ENCODE peak calls at places on chromosomes 3 and 15, in seven cellular contexts. G is AG10803; A is CD8-positive, alpha-beta T cell; F is vagina; W is endothelial cell of umbilical vein; J is thoracic aorta; P is neural crest cell. M is an unnamed sample.

GRCh38 chr3:195102609-195103467 is 168.1 kb downstream of the XXYLT1 start:
- DNase-seq in G (peak; percentile 94), A (no peak), F (no peak), W (peak; percentile 98), J (no peak), P (no peak), M (no peak)

GRCh38 chr15:81573098-81573746 is 199.2 kb upstream of the TMC3 start:
- DNase-seq in G (no peak), A (no peak), F (no peak), W (no peak), J (no peak), P (no peak), M (no peak)

GRCh38 chr3:107994181-107994580 is 96.7 kb downstream of the CD47 start:
- DNase-seq in G (no peak), A (no peak), F (no peak), W (no peak), J (no peak), P (no peak), M (no peak)

GRCh38 chr3:38454179-38454883 is 641 bp downstream of the ACVR2B start:
- DNase-seq in G (peak; percentile 25), A (peak; percentile 18), F (no peak), W (peak; percentile 36), J (no peak), P (peak; percentile 22), M (no peak)

GRCh38 chr3:42712716-42713372 is 10.2 kb upstream of the HHATL start:
- DNase-seq in G (no peak), A (no peak), F (no peak), W (no peak), J (no peak), P (no peak), M (peak; percentile 16)

GRCh38 chr15:50911001-50911400 is 2.5 kb downstream of the AP4E1 start:
- DNase-seq in G (peak; percentile 75), A (no peak), F (no peak), W (no peak), J (no peak), P (no peak), M (no peak)

GRCh38 chr15:85794598-85795319 is at the start of gene KLHL25:
- DNase-seq in G (peak; percentile 94), A (peak; percentile 90), F (peak; percentile 97), W (peak; percentile 95), J (peak; percentile 73), P (peak; percentile 77), M (peak; percentile 55)

GRCh38 chr3:123157598-123158287 is 44.0 kb upstream of the SEC22A start:
- DNase-seq in G (no peak), A (no peak), F (no peak), W (peak; percentile 3), J (no peak), P (no peak), M (no peak)

GRCh38 chr3:133540896-133541674 is 32.4 kb upstream of the CDV3 start:
- DNase-seq in G (peak; percentile 50), A (no peak), F (no peak), W (peak; percentile 87), J (no peak), P (no peak), M (no peak)

GRCh38 chr3:101810023-101810415 is 31.0 kb downstream of the NXPE3 start:
- DNase-seq in G (no peak), A (no peak), F (no peak), W (no peak), J (no peak), P (no peak), M (no peak)

GRCh38 chr3:49732592-49732991 is 8.8 kb upstream of the GMPPB start:
- DNase-seq in G (no peak), A (no peak), F (no peak), W (no peak), J (no peak), P (no peak), M (no peak)

GRCh38 chr3:128081846-128082245 is 29.6 kb downstream of the SEC61A1 start:
- DNase-seq in G (peak; percentile 69), A (no peak), F (no peak), W (no peak), J (no peak), P (no peak), M (no peak)

GRCh38 chr3:142987080-142987700 is 14.2 kb upstream of the U2SURP start:
- DNase-seq in G (peak; percentile 46), A (no peak), F (no peak), W (peak; percentile 51), J (no peak), P (no peak), M (no peak)

GRCh38 chr3:195200010-195200822 is 70.7 kb downstream of the XXYLT1 start:
- DNase-seq in G (no peak), A (no peak), F (peak; percentile 62), W (no peak), J (no peak), P (no peak), M (no peak)

GRCh38 chr3:119025390-119025789 is 9.3 kb downstream of the IGSF11 start:
- DNase-seq in G (no peak), A (no peak), F (no peak), W (no peak), J (no peak), P (no peak), M (no peak)

GRCh38 chr3:186452517-186452916 is 90.5 kb upstream of the DGKG start:
- DNase-seq in G (peak; percentile 42), A (no peak), F (peak; percentile 71), W (no peak), J (no peak), P (no peak), M (no peak)

GRCh38 chr15:70617911-70618287 is 145.5 kb downstream of the UACA start:
- DNase-seq in G (no peak), A (no peak), F (no peak), W (no peak), J (no peak), P (no peak), M (no peak)

GRCh38 chr3:69970827-69971226 is 28.7 kb upstream of the SAMMSON start:
- DNase-seq in G (no peak), A (no peak), F (no peak), W (no peak), J (no peak), P (no peak), M (no peak)

GRCh38 chr3:61847784-61848462 is 286.6 kb downstream of the PTPRG start:
- DNase-seq in G (peak; percentile 23), A (no peak), F (no peak), W (peak; percentile 50), J (peak; percentile 15), P (no peak), M (no peak)

GRCh38 chr3:10189557-10190374 is 25.0 kb downstream of the IRAK2 start:
- DNase-seq in G (peak; percentile 79), A (peak; percentile 38), F (peak; percentile 95), W (peak; percentile 94), J (peak; percentile 92), P (no peak), M (peak; percentile 70)

GRCh38 chr3:131048030-131048429 is 21.4 kb downstream of the NEK11 start:
- DNase-seq in G (no peak), A (no peak), F (no peak), W (no peak), J (no peak), P (no peak), M (no peak)

GRCh38 chr3:131047582-131047981 is 20.9 kb downstream of the NEK11 start:
- DNase-seq in G (no peak), A (no peak), F (no peak), W (no peak), J (no peak), P (no peak), M (no peak)

GRCh38 chr3:131053021-131053420 is 26.3 kb downstream of the NEK11 start:
- DNase-seq in G (peak; percentile 11), A (no peak), F (no peak), W (peak; percentile 11), J (no peak), P (no peak), M (no peak)
- TF ChIP-seq CTCF in G (peak; percentile 40), A (no peak), F (no peak), W (peak; percentile 6), J (no peak), P (peak; percentile 51), M (no peak)

GRCh38 chr3:153145454-153145853 is 16.6 kb upstream of the RAP2B start:
- DNase-seq in G (no peak), A (no peak), F (no peak), W (no peak), J (no peak), P (no peak), M (no peak)

GRCh38 chr3:153151037-153151436 is 11.0 kb upstream of the RAP2B start:
- DNase-seq in G (no peak), A (no peak), F (no peak), W (no peak), J (no peak), P (no peak), M (no peak)

GRCh38 chr3:153142961-153143360 is 19.1 kb upstream of the RAP2B start:
- DNase-seq in G (no peak), A (no peak), F (no peak), W (no peak), J (no peak), P (no peak), M (no peak)

GRCh38 chr3:153144779-153145178 is 17.2 kb upstream of the RAP2B start:
- DNase-seq in G (peak; percentile 64), A (no peak), F (no peak), W (peak; percentile 64), J (no peak), P (no peak), M (no peak)

GRCh38 chr3:153146191-153147053 is 15.6 kb upstream of the RAP2B start:
- DNase-seq in G (no peak), A (no peak), F (no peak), W (no peak), J (no peak), P (no peak), M (no peak)
- TF ChIP-seq CTCF in G (no peak), A (no peak), F (no peak), W (no peak), J (no peak), P (no peak), M (no peak)

GRCh38 chr15:76340802-76341365 is 4.3 kb downstream of the ISL2 start:
- DNase-seq in G (no peak), A (peak; percentile 43), F (peak; percentile 64), W (no peak), J (no peak), P (peak; percentile 45), M (no peak)
- TF ChIP-seq CTCF in G (peak; percentile 30), A (no peak), F (no peak), W (no peak), J (peak; percentile 16), P (peak; percentile 44), M (no peak)

GRCh38 chr3:59857589-59858346 is 807.9 kb upstream of the CFAP20DC start:
- DNase-seq in G (peak; percentile 78), A (peak; percentile 77), F (no peak), W (peak; percentile 58), J (peak; percentile 13), P (peak; percentile 71), M (peak; percentile 50)

GRCh38 chr3:59856921-59857320 is 807.1 kb upstream of the CFAP20DC start:
- DNase-seq in G (no peak), A (no peak), F (no peak), W (no peak), J (no peak), P (no peak), M (no peak)

GRCh38 chr3:59867185-59868002 is 817.6 kb upstream of the CFAP20DC start:
- DNase-seq in G (no peak), A (no peak), F (no peak), W (no peak), J (no peak), P (no peak), M (no peak)

GRCh38 chr3:59866076-59866475 is 816.3 kb upstream of the CFAP20DC start:
- DNase-seq in G (peak; percentile 3), A (no peak), F (no peak), W (no peak), J (no peak), P (no peak), M (no peak)

GRCh38 chr3:59862686-59863085 is 812.9 kb upstream of the CFAP20DC start:
- DNase-seq in G (peak; percentile 7), A (no peak), F (no peak), W (no peak), J (no peak), P (no peak), M (no peak)
- TF ChIP-seq CTCF in G (no peak), A (no peak), F (no peak), W (no peak), J (no peak), P (no peak), M (no peak)

M was measured in omental fat pad.